ENCODE peak calls at places on chromosomes 6 and 20, in seven cellular contexts. One of them, this sample, is unnamed.
A peak's percentile ranks its signal among the peaks of the same experiment; 100 is the strongest.

GRCh38 chr6:34146801-34147592 is 1.1 kb upstream of the GRM4 start:
- DNase-seq in IMR-90: peak; percentile 7
- DNase-seq in PC-9: no peak
- DNase-seq in neural progenitor cell: no peak
- DNase-seq in K562: no peak
- DNase-seq in hepatocyte: no peak
- DNase-seq in HCT116: no peak
- DNase-seq in this sample: peak; percentile 73

GRCh38 chr20:62920039-62920645 is 6.2 kb downstream of the DIDO1 start:
- DNase-seq in K562: no peak
- DNase-seq in IMR-90: no peak
- DNase-seq in HCT116: no peak
- DNase-seq in neural progenitor cell: no peak
- DNase-seq in hepatocyte: no peak
- DNase-seq in PC-9: no peak
- DNase-seq in this sample: no peak

GRCh38 chr6:5552243-5552642 is 290.9 kb downstream of the FARS2 start:
- DNase-seq in PC-9: no peak
- DNase-seq in IMR-90: no peak
- DNase-seq in HCT116: no peak
- DNase-seq in K562: no peak
- DNase-seq in neural progenitor cell: no peak
- DNase-seq in hepatocyte: no peak
- DNase-seq in this sample: no peak

GRCh38 chr6:169339025-169339424 is 85.4 kb upstream of the THBS2 start:
- DNase-seq in PC-9: no peak
- DNase-seq in neural progenitor cell: no peak
- DNase-seq in HCT116: no peak
- DNase-seq in hepatocyte: no peak
- DNase-seq in K562: no peak
- DNase-seq in IMR-90: no peak
- DNase-seq in this sample: no peak

GRCh38 chr20:47027042-47027441 is 132.4 kb downstream of the EYA2 start:
- DNase-seq in hepatocyte: no peak
- DNase-seq in PC-9: no peak
- DNase-seq in K562: no peak
- DNase-seq in IMR-90: no peak
- DNase-seq in HCT116: no peak
- DNase-seq in neural progenitor cell: no peak
- DNase-seq in this sample: peak; percentile 43

GRCh38 chr6:161417712-161418457 is 144.0 kb upstream of the AGPAT4 start:
- DNase-seq in hepatocyte: peak; percentile 49
- DNase-seq in PC-9: no peak
- DNase-seq in K562: no peak
- DNase-seq in IMR-90: peak; percentile 85
- DNase-seq in HCT116: no peak
- DNase-seq in neural progenitor cell: peak; percentile 50
- DNase-seq in this sample: peak; percentile 92

GRCh38 chr20:62768815-62769287 is 27.4 kb upstream of the MRGBP start:
- DNase-seq in neural progenitor cell: no peak
- DNase-seq in IMR-90: peak; percentile 61
- DNase-seq in HCT116: no peak
- DNase-seq in PC-9: peak; percentile 83
- DNase-seq in hepatocyte: peak; percentile 77
- DNase-seq in K562: no peak
- DNase-seq in this sample: peak; percentile 40

GRCh38 chr20:62485701-62486089 is 9.9 kb upstream of the GATA5 start:
- DNase-seq in PC-9: no peak
- DNase-seq in IMR-90: no peak
- DNase-seq in HCT116: no peak
- DNase-seq in hepatocyte: no peak
- DNase-seq in neural progenitor cell: no peak
- DNase-seq in K562: no peak
- DNase-seq in this sample: no peak

GRCh38 chr6:153028261-153028660 is 25.8 kb upstream of the MTRF1L start:
- DNase-seq in hepatocyte: no peak
- DNase-seq in PC-9: no peak
- DNase-seq in K562: no peak
- DNase-seq in neural progenitor cell: no peak
- DNase-seq in HCT116: no peak
- DNase-seq in IMR-90: peak; percentile 31
- DNase-seq in this sample: no peak

GRCh38 chr20:2986466-2986865 is 57.0 kb upstream of the GNRH2 start:
- DNase-seq in IMR-90: peak; percentile 33
- DNase-seq in PC-9: no peak
- DNase-seq in neural progenitor cell: no peak
- DNase-seq in HCT116: no peak
- DNase-seq in hepatocyte: no peak
- DNase-seq in K562: no peak
- DNase-seq in this sample: peak; percentile 91

GRCh38 chr6:111253999-111254778 is 166.9 kb downstream of the SLC16A10 start:
- DNase-seq in PC-9: no peak
- DNase-seq in HCT116: no peak
- DNase-seq in neural progenitor cell: no peak
- DNase-seq in IMR-90: no peak
- DNase-seq in hepatocyte: no peak
- DNase-seq in K562: no peak
- DNase-seq in this sample: no peak

GRCh38 chr6:144158133-144158532 is 7.8 kb downstream of the STX11 start:
- DNase-seq in neural progenitor cell: no peak
- DNase-seq in K562: no peak
- DNase-seq in hepatocyte: peak; percentile 19
- DNase-seq in PC-9: peak; percentile 72
- DNase-seq in IMR-90: peak; percentile 88
- DNase-seq in HCT116: no peak
- DNase-seq in this sample: peak; percentile 84

GRCh38 chr6:34576286-34576955 is 20.3 kb upstream of the SPDEF start:
- DNase-seq in hepatocyte: no peak
- DNase-seq in K562: no peak
- DNase-seq in PC-9: no peak
- DNase-seq in neural progenitor cell: no peak
- DNase-seq in IMR-90: no peak
- DNase-seq in HCT116: no peak
- DNase-seq in this sample: no peak

GRCh38 chr6:141809901-141810300 is 322.8 kb upstream of the GJE1 start:
- DNase-seq in hepatocyte: no peak
- DNase-seq in neural progenitor cell: no peak
- DNase-seq in K562: no peak
- DNase-seq in IMR-90: peak; percentile 34
- DNase-seq in PC-9: no peak
- DNase-seq in HCT116: no peak
- DNase-seq in this sample: peak; percentile 42

GRCh38 chr20:43975096-43975768 is 60.6 kb downstream of the TOX2 start:
- DNase-seq in hepatocyte: no peak
- DNase-seq in HCT116: peak; percentile 86
- DNase-seq in K562: no peak
- DNase-seq in PC-9: peak; percentile 29
- DNase-seq in neural progenitor cell: no peak
- DNase-seq in IMR-90: peak; percentile 93
- DNase-seq in this sample: peak; percentile 94

GRCh38 chr20:51237278-51237677 is 214.4 kb upstream of the KCNG1 start:
- DNase-seq in neural progenitor cell: no peak
- DNase-seq in PC-9: no peak
- DNase-seq in K562: no peak
- DNase-seq in hepatocyte: no peak
- DNase-seq in IMR-90: peak; percentile 4
- DNase-seq in HCT116: no peak
- DNase-seq in this sample: peak; percentile 71

GRCh38 chr20:47727170-47727880 is 58.0 kb downstream of the SULF2 start:
- DNase-seq in PC-9: no peak
- DNase-seq in neural progenitor cell: no peak
- DNase-seq in HCT116: no peak
- DNase-seq in K562: no peak
- DNase-seq in IMR-90: no peak
- DNase-seq in hepatocyte: no peak
- DNase-seq in this sample: no peak

GRCh38 chr6:157569543-157569942 is 188.6 kb downstream of the ZDHHC14 start:
- DNase-seq in PC-9: no peak
- DNase-seq in K562: no peak
- DNase-seq in HCT116: no peak
- DNase-seq in neural progenitor cell: no peak
- DNase-seq in hepatocyte: no peak
- DNase-seq in IMR-90: no peak
- DNase-seq in this sample: no peak

GRCh38 chr20:61123286-61123685 is 128.8 kb upstream of the CDH4 start:
- DNase-seq in hepatocyte: no peak
- DNase-seq in PC-9: no peak
- DNase-seq in HCT116: no peak
- DNase-seq in K562: no peak
- DNase-seq in neural progenitor cell: no peak
- DNase-seq in IMR-90: no peak
- DNase-seq in this sample: no peak

GRCh38 chr6:30913721-30914075 is 340 bp upstream of the VARS2 start:
- DNase-seq in neural progenitor cell: no peak
- DNase-seq in hepatocyte: no peak
- DNase-seq in K562: no peak
- DNase-seq in IMR-90: no peak
- DNase-seq in HCT116: no peak
- DNase-seq in PC-9: no peak
- DNase-seq in this sample: no peak
- H3K4me3 ChIP-seq in neural progenitor cell: peak overlapping the region; percentile 62
- H3K4me3 ChIP-seq in hepatocyte: no peak overlapping the region
- H3K4me3 ChIP-seq in K562: no peak overlapping the region
- H3K4me3 ChIP-seq in IMR-90: peak overlapping the region; percentile 11
- H3K4me3 ChIP-seq in HCT116: peak overlapping the region; percentile 17
- H3K4me3 ChIP-seq in PC-9: no peak overlapping the region
- H3K4me3 ChIP-seq in this sample: peak overlapping the region; percentile 74

GRCh38 chr6:26223213-26223612 is 136.0 kb downstream of the HFE start:
- DNase-seq in neural progenitor cell: no peak
- DNase-seq in HCT116: no peak
- DNase-seq in hepatocyte: no peak
- DNase-seq in K562: no peak
- DNase-seq in PC-9: no peak
- DNase-seq in IMR-90: peak; percentile 33
- DNase-seq in this sample: peak; percentile 18
- H2AFZ ChIP-seq in neural progenitor cell: no peak overlapping the region
- H2AFZ ChIP-seq in HCT116: peak overlapping the region; percentile 87
- H2AFZ ChIP-seq in hepatocyte: peak overlapping the region; percentile 16
- H2AFZ ChIP-seq in K562: no peak overlapping the region
- H2AFZ ChIP-seq in PC-9: peak overlapping the region; percentile 83
- H2AFZ ChIP-seq in IMR-90: no peak overlapping the region
- H2AFZ ChIP-seq in this sample: peak overlapping the region; percentile 88

GRCh38 chr6:36028887-36029324 is 1.3 kb downstream of the MAPK14 start:
- DNase-seq in hepatocyte: peak; percentile 72
- DNase-seq in PC-9: peak; percentile 50
- DNase-seq in HCT116: no peak
- DNase-seq in neural progenitor cell: peak; percentile 62
- DNase-seq in IMR-90: peak; percentile 77
- DNase-seq in K562: no peak
- DNase-seq in this sample: peak; percentile 92

GRCh38 chr6:36032245-36032644 is 4.6 kb downstream of the MAPK14 start:
- DNase-seq in hepatocyte: no peak
- DNase-seq in PC-9: no peak
- DNase-seq in neural progenitor cell: no peak
- DNase-seq in HCT116: no peak
- DNase-seq in IMR-90: no peak
- DNase-seq in K562: no peak
- DNase-seq in this sample: no peak

GRCh38 chr6:36028088-36028886 is 679 bp downstream of the MAPK14 start:
- DNase-seq in IMR-90: peak; percentile 12
- DNase-seq in HCT116: no peak
- DNase-seq in PC-9: peak; percentile 32
- DNase-seq in K562: no peak
- DNase-seq in neural progenitor cell: no peak
- DNase-seq in hepatocyte: peak; percentile 67
- DNase-seq in this sample: peak; percentile 60

GRCh38 chr6:36027501-36028087 is at the start of gene MAPK14:
- DNase-seq in hepatocyte: peak; percentile 100
- DNase-seq in K562: peak; percentile 97
- DNase-seq in neural progenitor cell: peak; percentile 100
- DNase-seq in IMR-90: peak; percentile 100
- DNase-seq in HCT116: peak; percentile 100
- DNase-seq in PC-9: peak; percentile 98
- DNase-seq in this sample: peak; percentile 100

DNA sequence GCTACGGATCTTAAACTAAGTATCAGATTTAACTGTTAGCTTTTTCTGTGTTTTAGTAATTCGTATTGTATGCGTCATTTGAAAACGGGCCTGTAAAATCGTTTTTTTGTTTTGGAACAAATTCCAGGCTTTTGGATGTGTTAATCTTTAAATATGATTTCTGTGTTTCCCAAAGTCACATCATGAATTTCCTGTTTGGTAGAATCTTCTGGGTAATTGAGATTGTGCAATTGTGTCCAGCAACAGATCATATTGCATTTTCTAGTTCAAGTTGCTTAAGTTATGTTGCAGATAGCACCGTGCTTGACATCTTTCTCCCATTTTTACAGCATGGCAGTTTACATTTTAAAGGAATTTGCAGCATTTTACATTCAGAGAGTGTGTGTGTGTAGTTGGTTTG is 1.9 kb downstream of the MAPK14 start:
- DNase-seq in neural progenitor cell: no peak
- DNase-seq in PC-9: no peak
- DNase-seq in hepatocyte: no peak
- DNase-seq in HCT116: no peak
- DNase-seq in K562: no peak
- DNase-seq in IMR-90: peak; percentile 85
- DNase-seq in this sample: peak; percentile 84
- H3K4me3 ChIP-seq in neural progenitor cell: peak overlapping the region; percentile 80
- H3K4me3 ChIP-seq in PC-9: peak overlapping the region; percentile 85
- H3K4me3 ChIP-seq in hepatocyte: peak overlapping the region; percentile 25
- H3K4me3 ChIP-seq in HCT116: peak overlapping the region; percentile 95
- H3K4me3 ChIP-seq in K562: peak overlapping the region; percentile 92
- H3K4me3 ChIP-seq in IMR-90: peak overlapping the region; percentile 65
- H3K4me3 ChIP-seq in this sample: peak overlapping the region; percentile 78

GRCh38 chr6:134010400-134010799 is 42.0 kb downstream of the SLC2A12 start:
- DNase-seq in K562: no peak
- DNase-seq in IMR-90: no peak
- DNase-seq in hepatocyte: no peak
- DNase-seq in neural progenitor cell: no peak
- DNase-seq in PC-9: no peak
- DNase-seq in HCT116: no peak
- DNase-seq in this sample: no peak

GRCh38 chr6:134005824-134006223 is 46.6 kb downstream of the SLC2A12 start:
- DNase-seq in hepatocyte: no peak
- DNase-seq in HCT116: no peak
- DNase-seq in IMR-90: no peak
- DNase-seq in K562: no peak
- DNase-seq in neural progenitor cell: no peak
- DNase-seq in PC-9: no peak
- DNase-seq in this sample: no peak

GRCh38 chr6:134009876-134010275 is 42.5 kb downstream of the SLC2A12 start:
- DNase-seq in HCT116: no peak
- DNase-seq in K562: no peak
- DNase-seq in neural progenitor cell: no peak
- DNase-seq in IMR-90: no peak
- DNase-seq in PC-9: no peak
- DNase-seq in hepatocyte: no peak
- DNase-seq in this sample: no peak

GRCh38 chr6:134004714-134005113 is 47.7 kb downstream of the SLC2A12 start:
- DNase-seq in IMR-90: peak; percentile 39
- DNase-seq in HCT116: no peak
- DNase-seq in K562: no peak
- DNase-seq in hepatocyte: no peak
- DNase-seq in neural progenitor cell: no peak
- DNase-seq in PC-9: no peak
- DNase-seq in this sample: peak; percentile 11

DNA sequence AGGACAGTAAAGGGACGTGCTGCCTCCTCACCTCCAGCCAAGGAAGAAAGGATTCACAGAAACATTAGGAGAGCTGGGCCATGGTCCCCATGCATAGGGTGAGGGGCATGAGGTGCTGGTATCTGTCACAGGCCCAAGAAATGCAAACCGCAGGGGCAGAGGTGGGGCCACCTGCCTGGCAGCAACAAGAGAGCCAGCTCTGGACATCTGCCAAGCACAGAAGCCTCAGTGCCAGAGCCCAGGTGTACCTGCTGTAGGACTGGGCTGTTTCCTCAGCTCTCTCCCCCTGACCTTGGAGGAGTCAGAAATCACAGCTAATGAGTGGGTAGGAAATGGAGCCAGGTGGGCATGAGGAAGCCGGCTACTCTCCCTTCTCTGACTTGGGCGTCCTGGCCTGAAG is 45.3 kb downstream of the SLC2A12 start:
- DNase-seq in K562: no peak
- DNase-seq in IMR-90: no peak
- DNase-seq in PC-9: peak; percentile 84
- DNase-seq in neural progenitor cell: no peak
- DNase-seq in hepatocyte: no peak
- DNase-seq in HCT116: no peak
- DNase-seq in this sample: no peak
- H2AFZ ChIP-seq in K562: no peak overlapping the region
- H2AFZ ChIP-seq in IMR-90: no peak overlapping the region
- H2AFZ ChIP-seq in PC-9: no peak overlapping the region
- H2AFZ ChIP-seq in neural progenitor cell: no peak overlapping the region
- H2AFZ ChIP-seq in hepatocyte: no peak overlapping the region
- H2AFZ ChIP-seq in HCT116: no peak overlapping the region
- H2AFZ ChIP-seq in this sample: no peak overlapping the region

This sample was measured in GM23248.